ENCODE peak calls at places on chromosomes 11 and 22, in seven cellular contexts. A is T47D, Y is HepG2, J is K562, G is HCT116, P is SK-N-SH, M is GM12878. F is an unnamed sample.

GRCh38 chr11:65719887-65720236 is 736 bp downstream of the RNASEH2C start:
- DNase-seq in A (peak; percentile 23), Y (no peak), J (peak; percentile 53), G (no peak), P (no peak), M (no peak), F (no peak)

GRCh38 chr11:125315088-125315740 is 150.7 kb downstream of the PKNOX2 start:
- DNase-seq in A (no peak), Y (no peak), J (no peak), G (no peak), P (peak; percentile 60), M (no peak), F (no peak)

GRCh38 chr11:70491696-70492472 is 93.6 kb downstream of the CTTN start:
- DNase-seq in A (no peak), Y (no peak), J (no peak), G (no peak), P (no peak), M (no peak), F (no peak)

GRCh38 chr11:123122852-123123251 is 60.9 kb upstream of the HSPA8 start:
- DNase-seq in A (no peak), Y (no peak), J (no peak), G (no peak), P (no peak), M (no peak), F (no peak)

GRCh38 chr11:118740892-118741291 is 50.1 kb downstream of the DDX6 start:
- DNase-seq in A (no peak), Y (no peak), J (no peak), G (no peak), P (no peak), M (no peak), F (no peak)

GRCh38 chr11:16933756-16934603 is 80.2 kb downstream of the PLEKHA7 start:
- DNase-seq in A (no peak), Y (no peak), J (peak; percentile 25), G (no peak), P (no peak), M (no peak), F (no peak)

GRCh38 chr11:110479070-110479444 is 49.3 kb downstream of the FDX1 start:
- DNase-seq in A (no peak), Y (no peak), J (no peak), G (no peak), P (no peak), M (no peak), F (no peak)

GRCh38 chr11:134048028-134048427 is 20.8 kb upstream of the JAM3 start:
- DNase-seq in A (no peak), Y (no peak), J (no peak), G (no peak), P (no peak), M (no peak), F (no peak)

GRCh38 chr11:121563900-121564822 is 111.4 kb upstream of the SORL1-AS1 start:
- DNase-seq in A (no peak), Y (peak; percentile 50), J (no peak), G (no peak), P (no peak), M (no peak), F (no peak)

GRCh38 chr22:44738347-44738715 is 14.0 kb upstream of the ARHGAP8 start:
- DNase-seq in A (no peak), Y (peak; percentile 22), J (peak; percentile 22), G (no peak), P (no peak), M (no peak), F (peak; percentile 54)

GRCh38 chr11:68661697-68662603 is 22.4 kb upstream of the GAL start:
- DNase-seq in A (no peak), Y (no peak), J (no peak), G (no peak), P (peak; percentile 94), M (no peak), F (no peak)

GRCh38 chr11:122652495-122652894 is 3.0 kb upstream of the UBASH3B start:
- DNase-seq in A (no peak), Y (peak; percentile 55), J (no peak), G (no peak), P (no peak), M (no peak), F (no peak)

GRCh38 chr11:77127969-77128691 is at the start of gene MYO7A:
- DNase-seq in A (no peak), Y (peak; percentile 89), J (peak; percentile 54), G (no peak), P (peak; percentile 93), M (no peak), F (peak; percentile 70)

GRCh38 chr11:125074511-125075241 is 11.6 kb downstream of the SLC37A2 start:
- DNase-seq in A (no peak), Y (no peak), J (peak; percentile 83), G (no peak), P (peak; percentile 20), M (no peak), F (no peak)

GRCh38 chr11:17714870-17715269 is 4.5 kb upstream of the MYOD1 start:
- DNase-seq in A (no peak), Y (no peak), J (no peak), G (no peak), P (no peak), M (no peak), F (no peak)

GRCh38 chr11:124880958-124881357 is 15.7 kb downstream of the ROBO3 start:
- DNase-seq in A (no peak), Y (no peak), J (no peak), G (no peak), P (no peak), M (no peak), F (no peak)

GRCh38 chr11:65862941-65863888 is 3.0 kb downstream of the MUS81 start:
- DNase-seq in A (no peak), Y (no peak), J (no peak), G (no peak), P (no peak), M (no peak), F (no peak)

GRCh38 chr11:131841028-131841427 is 470.6 kb downstream of the NTM start:
- DNase-seq in A (no peak), Y (no peak), J (no peak), G (no peak), P (no peak), M (no peak), F (no peak)

GRCh38 chr11:63553759-63554158 is 9.4 kb downstream of the PLAAT2 start:
- DNase-seq in A (no peak), Y (no peak), J (no peak), G (no peak), P (no peak), M (no peak), F (no peak)

GRCh38 chr11:59173964-59174663 is 2.2 kb downstream of the DTX4 start:
- DNase-seq in A (no peak), Y (peak; percentile 89), J (no peak), G (no peak), P (no peak), M (no peak), F (peak; percentile 60)

GRCh38 chr11:85628771-85629341 is 463 bp downstream of the TMEM126B start:
- DNase-seq in A (no peak), Y (peak; percentile 9), J (no peak), G (no peak), P (no peak), M (no peak), F (no peak)

GRCh38 chr11:45662665-45663485 is 2.5 kb downstream of the CHST1 start:
- DNase-seq in A (no peak), Y (peak; percentile 20), J (peak; percentile 60), G (no peak), P (peak; percentile 47), M (no peak), F (no peak)

GRCh38 chr22:37383342-37383741 is 43.9 kb downstream of the ELFN2 start:
- DNase-seq in A (no peak), Y (no peak), J (no peak), G (no peak), P (no peak), M (no peak), F (no peak)

GRCh38 chr22:48464246-48464645 is 1363.4 kb downstream of the BRD1 start:
- DNase-seq in A (no peak), Y (no peak), J (no peak), G (no peak), P (no peak), M (no peak), F (no peak)

GRCh38 chr11:104668797-104669463 is 229.3 kb downstream of the CASP12 start:
- DNase-seq in A (no peak), Y (peak; percentile 58), J (no peak), G (peak; percentile 39), P (no peak), M (no peak), F (no peak)

GRCh38 chr11:32960553-32961164 is 55.0 kb upstream of the DEPDC7 start:
- DNase-seq in A (peak; percentile 5), Y (peak; percentile 52), J (peak; percentile 55), G (peak; percentile 28), P (peak; percentile 30), M (peak; percentile 21), F (no peak)

GRCh38 chr11:7593476-7593875 is 79.7 kb downstream of the PPFIBP2 start:
- DNase-seq in A (no peak), Y (no peak), J (no peak), G (no peak), P (peak; percentile 37), M (no peak), F (no peak)

GRCh38 chr11:7591107-7591894 is 77.5 kb downstream of the PPFIBP2 start:
- DNase-seq in A (no peak), Y (no peak), J (no peak), G (no peak), P (no peak), M (no peak), F (no peak)

GRCh38 chr11:7591992-7592391 is 78.2 kb downstream of the PPFIBP2 start:
- DNase-seq in A (no peak), Y (no peak), J (no peak), G (no peak), P (no peak), M (no peak), F (no peak)

GRCh38 chr11:7590529-7590928 is 76.7 kb downstream of the PPFIBP2 start:
- DNase-seq in A (no peak), Y (no peak), J (no peak), G (no peak), P (no peak), M (no peak), F (no peak)

GRCh38 chr11:7592706-7593105 is 78.9 kb downstream of the PPFIBP2 start:
- DNase-seq in A (no peak), Y (no peak), J (no peak), G (no peak), P (no peak), M (no peak), F (no peak)
- TF ChIP-seq JUND in A (no peak), Y (no peak), J (no peak), G (no peak), P (no peak), M (no peak), F (no peak)

GRCh38 chr22:24005201-24005600 is at the start of gene GSTT4:
- DNase-seq in A (no peak), Y (no peak), J (no peak), G (no peak), P (no peak), M (no peak), F (no peak)
- TF ChIP-seq JUND in A (no peak), Y (no peak), J (no peak), G (no peak), P (no peak), M (no peak), F (no peak)

GRCh38 chr11:94974178-94974577 is 669 bp downstream of the KDM4D start:
- DNase-seq in A (no peak), Y (no peak), J (no peak), G (no peak), P (no peak), M (no peak), F (no peak)
- TF ChIP-seq JUND in A (no peak), Y (no peak), J (no peak), G (no peak), P (no peak), M (no peak), F (no peak)

GRCh38 chr11:128294685-128295079 is 292.7 kb downstream of the ETS1 start:
- DNase-seq in A (no peak), Y (no peak), J (no peak), G (no peak), P (no peak), M (no peak), F (no peak)
- TF ChIP-seq JUND in A (no peak), Y (no peak), J (no peak), G (no peak), P (no peak), M (no peak), F (no peak)